ENCODE peak calls at places on chromosome 19, in four cellular contexts. One of them, this sample, is unnamed.

GRCh38 chr19:55467236-55468053 is 2.9 kb upstream of the C19orf85 start:
- DNase-seq in transverse colon: peak
- DNase-seq in small intestine: peak
- DNase-seq in stimulated activated CD8-positive, alpha-beta memory T cell treated with anti-CD3 and anti-CD28 coated beads, Interleukin-2, amount 100 ng/mL, for 1 hour: peak
- DNase-seq in this sample: peak

GRCh38 chr19:43778651-43779050 is 2.1 kb downstream of the KCNN4 start:
- DNase-seq in transverse colon: no peak
- DNase-seq in stimulated activated CD8-positive, alpha-beta memory T cell treated with anti-CD3 and anti-CD28 coated beads, Interleukin-2, amount 100 ng/mL, for 1 hour: no peak
- DNase-seq in small intestine: no peak
- DNase-seq in this sample: no peak

GRCh38 chr19:1274081-1274851 is 1.1 kb upstream of the FAM174C start:
- DNase-seq in stimulated activated CD8-positive, alpha-beta memory T cell treated with anti-CD3 and anti-CD28 coated beads, Interleukin-2, amount 100 ng/mL, for 1 hour: no peak
- DNase-seq in small intestine: no peak
- DNase-seq in transverse colon: no peak
- DNase-seq in this sample: no peak

GRCh38 chr19:28372800-28373199 is 840.2 kb downstream of the UQCRFS1 start:
- DNase-seq in stimulated activated CD8-positive, alpha-beta memory T cell treated with anti-CD3 and anti-CD28 coated beads, Interleukin-2, amount 100 ng/mL, for 1 hour: no peak
- DNase-seq in transverse colon: no peak
- DNase-seq in small intestine: no peak
- DNase-seq in this sample: no peak

GRCh38 chr19:369876-370275 is 25.3 kb upstream of the MIER2 start:
- DNase-seq in transverse colon: no peak
- DNase-seq in stimulated activated CD8-positive, alpha-beta memory T cell treated with anti-CD3 and anti-CD28 coated beads, Interleukin-2, amount 100 ng/mL, for 1 hour: no peak
- DNase-seq in small intestine: no peak
- DNase-seq in this sample: no peak

GRCh38 chr19:16608290-16608704 is 19.7 kb downstream of the MED26 start:
- DNase-seq in stimulated activated CD8-positive, alpha-beta memory T cell treated with anti-CD3 and anti-CD28 coated beads, Interleukin-2, amount 100 ng/mL, for 1 hour: no peak
- DNase-seq in small intestine: peak
- DNase-seq in transverse colon: peak
- DNase-seq in this sample: no peak

GRCh38 chr19:43450545-43450997 is 14.8 kb downstream of the LYPD3 start:
- DNase-seq in transverse colon: no peak
- DNase-seq in stimulated activated CD8-positive, alpha-beta memory T cell treated with anti-CD3 and anti-CD28 coated beads, Interleukin-2, amount 100 ng/mL, for 1 hour: no peak
- DNase-seq in small intestine: no peak
- DNase-seq in this sample: no peak

GRCh38 chr19:33288666-33289065 is 13.7 kb downstream of the CEBPA start:
- DNase-seq in small intestine: no peak
- DNase-seq in stimulated activated CD8-positive, alpha-beta memory T cell treated with anti-CD3 and anti-CD28 coated beads, Interleukin-2, amount 100 ng/mL, for 1 hour: no peak
- DNase-seq in transverse colon: no peak
- DNase-seq in this sample: no peak

GRCh38 chr19:677601-678380 is 1.6 kb downstream of the FSTL3 start:
- DNase-seq in stimulated activated CD8-positive, alpha-beta memory T cell treated with anti-CD3 and anti-CD28 coated beads, Interleukin-2, amount 100 ng/mL, for 1 hour: no peak
- DNase-seq in small intestine: no peak
- DNase-seq in transverse colon: no peak
- DNase-seq in this sample: peak

GRCh38 chr19:18152444-18152816 is 533 bp upstream of the PIK3R2 start:
- DNase-seq in stimulated activated CD8-positive, alpha-beta memory T cell treated with anti-CD3 and anti-CD28 coated beads, Interleukin-2, amount 100 ng/mL, for 1 hour: peak
- DNase-seq in transverse colon: peak
- DNase-seq in small intestine: peak
- DNase-seq in this sample: peak

GRCh38 chr19:4909897-4910593 is 744 bp downstream of the UHRF1 start:
- DNase-seq in stimulated activated CD8-positive, alpha-beta memory T cell treated with anti-CD3 and anti-CD28 coated beads, Interleukin-2, amount 100 ng/mL, for 1 hour: peak
- DNase-seq in small intestine: peak
- DNase-seq in transverse colon: peak
- DNase-seq in this sample: peak

GRCh38 chr19:47885067-47885463 is 1.1 kb downstream of the SULT2A1 start:
- DNase-seq in small intestine: peak
- DNase-seq in stimulated activated CD8-positive, alpha-beta memory T cell treated with anti-CD3 and anti-CD28 coated beads, Interleukin-2, amount 100 ng/mL, for 1 hour: no peak
- DNase-seq in transverse colon: no peak
- DNase-seq in this sample: no peak

GRCh38 chr19:10419646-10420443 is 493 bp upstream of the PDE4A start:
- DNase-seq in transverse colon: no peak
- DNase-seq in small intestine: no peak
- DNase-seq in stimulated activated CD8-positive, alpha-beta memory T cell treated with anti-CD3 and anti-CD28 coated beads, Interleukin-2, amount 100 ng/mL, for 1 hour: no peak
- DNase-seq in this sample: peak

GRCh38 chr19:52943134-52943883 is 19.4 kb downstream of the ZNF816 start:
- DNase-seq in small intestine: no peak
- DNase-seq in stimulated activated CD8-positive, alpha-beta memory T cell treated with anti-CD3 and anti-CD28 coated beads, Interleukin-2, amount 100 ng/mL, for 1 hour: no peak
- DNase-seq in transverse colon: no peak
- DNase-seq in this sample: no peak

GRCh38 chr19:11387154-11388034 is 3.3 kb upstream of the EPOR start:
- DNase-seq in transverse colon: no peak
- DNase-seq in stimulated activated CD8-positive, alpha-beta memory T cell treated with anti-CD3 and anti-CD28 coated beads, Interleukin-2, amount 100 ng/mL, for 1 hour: no peak
- DNase-seq in small intestine: no peak
- DNase-seq in this sample: peak

GRCh38 chr19:13044160-13044853 is 49.0 kb downstream of the NFIX start:
- DNase-seq in transverse colon: no peak
- DNase-seq in stimulated activated CD8-positive, alpha-beta memory T cell treated with anti-CD3 and anti-CD28 coated beads, Interleukin-2, amount 100 ng/mL, for 1 hour: peak
- DNase-seq in small intestine: no peak
- DNase-seq in this sample: no peak

GRCh38 chr19:27736225-27736624 is 1476.7 kb downstream of the UQCRFS1 start:
- DNase-seq in transverse colon: no peak
- DNase-seq in stimulated activated CD8-positive, alpha-beta memory T cell treated with anti-CD3 and anti-CD28 coated beads, Interleukin-2, amount 100 ng/mL, for 1 hour: no peak
- DNase-seq in small intestine: no peak
- DNase-seq in this sample: no peak

GRCh38 chr19:54312436-54313362 is at the start of gene LILRA5:
- DNase-seq in small intestine: no peak
- DNase-seq in stimulated activated CD8-positive, alpha-beta memory T cell treated with anti-CD3 and anti-CD28 coated beads, Interleukin-2, amount 100 ng/mL, for 1 hour: no peak
- DNase-seq in transverse colon: no peak
- DNase-seq in this sample: no peak

GRCh38 chr19:18789422-18789832 is 1.7 kb downstream of the COMP start:
- DNase-seq in small intestine: no peak
- DNase-seq in transverse colon: no peak
- DNase-seq in stimulated activated CD8-positive, alpha-beta memory T cell treated with anti-CD3 and anti-CD28 coated beads, Interleukin-2, amount 100 ng/mL, for 1 hour: no peak
- DNase-seq in this sample: no peak

GRCh38 chr19:21084343-21084742 is 2.3 kb downstream of the ZNF714 start:
- DNase-seq in stimulated activated CD8-positive, alpha-beta memory T cell treated with anti-CD3 and anti-CD28 coated beads, Interleukin-2, amount 100 ng/mL, for 1 hour: no peak
- DNase-seq in transverse colon: no peak
- DNase-seq in small intestine: no peak
- DNase-seq in this sample: peak

GRCh38 chr19:53057904-53058579 is 13.5 kb downstream of the ERVV-2 start:
- DNase-seq in stimulated activated CD8-positive, alpha-beta memory T cell treated with anti-CD3 and anti-CD28 coated beads, Interleukin-2, amount 100 ng/mL, for 1 hour: no peak
- DNase-seq in transverse colon: no peak
- DNase-seq in small intestine: no peak
- DNase-seq in this sample: peak